ENCODE peak calls at places on chromosomes 4 and X, in nine cellular contexts. A, H, X, T, F, U, E, M and W are unnamed samples.
A peak's percentile ranks its signal among the peaks of the same experiment; 100 is the strongest.

GRCh38 chr4:181854142-181854541 is 389.1 kb upstream of the TENM3 start:
- DNase-seq in A (no peak), H (no peak), X (peak; percentile 85), T (no peak), F (no peak), U (no peak), E (no peak), M (no peak), W (no peak)

GRCh38 chr4:114271031-114271430 is 291.6 kb upstream of the ARSJ start:
- DNase-seq in A (no peak), H (no peak), X (no peak), T (no peak), F (peak; percentile 21), U (no peak), E (no peak), M (no peak), W (no peak)

GRCh38 chrX:821311-822178 is 191.0 kb downstream of the SHOX start:
- DNase-seq in A (no peak), H (no peak), X (no peak), T (no peak), F (no peak), U (no peak), E (no peak), M (no peak), W (no peak)

GRCh38 chr4:26141916-26142638 is 178.7 kb upstream of the RBPJ start:
- DNase-seq in A (peak; percentile 12), H (no peak), X (no peak), T (peak; percentile 38), F (no peak), U (peak; percentile 75), E (no peak), M (peak; percentile 41), W (no peak)

GRCh38 chrX:43860646-43861370 is 21.4 kb downstream of the MAOB start:
- DNase-seq in A (peak; percentile 39), H (no peak), X (peak; percentile 51), T (no peak), F (peak; percentile 77), U (no peak), E (no peak), M (no peak), W (no peak)

GRCh38 chr4:165765053-165765452 is 108.0 kb upstream of the TLL1 start:
- DNase-seq in A (no peak), H (no peak), X (peak; percentile 86), T (no peak), F (peak; percentile 79), U (no peak), E (no peak), M (no peak), W (no peak)

GRCh38 chr4:102438396-102438795 is 62.8 kb upstream of the NFKB1 start:
- DNase-seq in A (no peak), H (no peak), X (peak; percentile 45), T (no peak), F (peak; percentile 32), U (no peak), E (no peak), M (no peak), W (no peak)

GRCh38 chr4:94333864-94334263 is 8.8 kb downstream of the HPGDS start:
- DNase-seq in A (no peak), H (no peak), X (no peak), T (no peak), F (no peak), U (no peak), E (no peak), M (no peak), W (no peak)

GRCh38 chrX:108156934-108157466 is 65.4 kb downstream of the ATG4A start:
- DNase-seq in A (no peak), H (no peak), X (no peak), T (no peak), F (no peak), U (no peak), E (no peak), M (no peak), W (no peak)

GRCh38 chr4:9875516-9875915 is 94.1 kb downstream of the DRD5 start:
- DNase-seq in A (no peak), H (no peak), X (no peak), T (no peak), F (no peak), U (no peak), E (no peak), M (no peak), W (no peak)

GRCh38 chr4:176270669-176271068 is 1.6 kb upstream of the ASB5 start:
- DNase-seq in A (no peak), H (no peak), X (peak; percentile 98), T (no peak), F (peak; percentile 94), U (no peak), E (no peak), M (peak; percentile 24), W (peak; percentile 13)

GRCh38 chrX:350534-351321 is 32.1 kb upstream of the GTPBP6 start:
- DNase-seq in A (no peak), H (no peak), X (no peak), T (peak; percentile 12), F (no peak), U (peak; percentile 81), E (no peak), M (no peak), W (no peak)

GRCh38 chr4:17385403-17385802 is 126.5 kb downstream of the QDPR start:
- DNase-seq in A (peak; percentile 6), H (no peak), X (peak; percentile 9), T (no peak), F (no peak), U (no peak), E (no peak), M (peak; percentile 23), W (no peak)

GRCh38 chr4:185625503-185625902 is 90.2 kb upstream of the PDLIM3 start:
- DNase-seq in A (no peak), H (no peak), X (no peak), T (no peak), F (no peak), U (no peak), E (no peak), M (no peak), W (no peak)

GRCh38 chr4:2856266-2856665 is 12.6 kb downstream of the ADD1 start:
- DNase-seq in A (no peak), H (no peak), X (no peak), T (no peak), F (no peak), U (no peak), E (no peak), M (no peak), W (no peak)
- H3K4me1 ChIP-seq in A (peaks cover 82% of the 10 kb centered on the region), H (peaks cover 69% of the 10 kb centered on the region), X (no peaks in the 10 kb centered on the region), T (peaks cover 100% of the 10 kb centered on the region), F (no peaks in the 10 kb centered on the region), U (peaks cover 11% of the 10 kb centered on the region), E (peaks cover 56% of the 10 kb centered on the region), M (peaks cover 20% of the 10 kb centered on the region), W (no peaks in the 10 kb centered on the region)

GRCh38 chrX:40496728-40497127 is 84.0 kb upstream of the ATP6AP2 start:
- DNase-seq in A (peak; percentile 8), H (no peak), X (no peak), T (no peak), F (no peak), U (peak; percentile 58), E (no peak), M (peak; percentile 22), W (no peak)

GRCh38 chrX:40501456-40501855 is 79.3 kb upstream of the ATP6AP2 start:
- DNase-seq in A (no peak), H (no peak), X (no peak), T (no peak), F (no peak), U (no peak), E (no peak), M (no peak), W (no peak)

DNA sequence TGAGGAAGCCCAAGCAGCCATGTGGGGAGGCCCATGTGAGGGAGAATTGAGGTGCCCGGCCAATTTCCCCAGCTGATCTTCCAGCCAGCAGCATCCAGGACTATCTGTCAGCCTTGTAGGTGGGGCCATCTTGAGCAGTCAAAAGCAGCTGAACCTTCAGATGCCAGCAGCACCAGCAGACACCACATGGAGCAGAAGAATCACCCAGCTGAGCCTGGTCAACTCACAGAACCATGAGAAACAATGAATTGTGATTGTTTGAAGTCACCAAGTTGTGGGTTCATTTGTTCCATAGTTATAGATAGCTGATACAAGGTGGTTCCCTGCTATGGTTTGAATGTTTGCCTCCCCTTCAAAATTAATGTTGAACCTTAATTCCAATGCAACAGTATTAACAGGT is 85.1 kb upstream of the ATP6AP2 start:
- DNase-seq in A (no peak), H (no peak), X (no peak), T (no peak), F (no peak), U (no peak), E (no peak), M (no peak), W (no peak)
- H3K4me1 ChIP-seq in A (no peaks in the 10 kb centered on the region), H (no peaks in the 10 kb centered on the region), X (no peaks in the 10 kb centered on the region), T (peaks cover 2% of the 10 kb centered on the region), F (no peaks in the 10 kb centered on the region), U (peaks cover 2% of the 10 kb centered on the region), E (no peaks in the 10 kb centered on the region), M (no peaks in the 10 kb centered on the region), W (no peaks in the 10 kb centered on the region)

GRCh38 chrX:63747331-63747730 is 37.7 kb downstream of the ARHGEF9 start:
- DNase-seq in A (no peak), H (no peak), X (peak; percentile 42), T (no peak), F (no peak), U (no peak), E (no peak), M (no peak), W (no peak)
- H3K4me1 ChIP-seq in A (peaks cover 26% of the 10 kb centered on the region), H (peaks cover 41% of the 10 kb centered on the region), X (peaks cover 37% of the 10 kb centered on the region), T (peaks cover 82% of the 10 kb centered on the region), F (no peaks in the 10 kb centered on the region), U (peaks cover 11% of the 10 kb centered on the region), E (peaks cover 34% of the 10 kb centered on the region), M (no peaks in the 10 kb centered on the region), W (no peaks in the 10 kb centered on the region)

GRCh38 chr4:152431287-152431686 is 104.6 kb downstream of the FBXW7 start:
- DNase-seq in A (no peak), H (no peak), X (no peak), T (no peak), F (peak; percentile 9), U (no peak), E (no peak), M (no peak), W (no peak)

GRCh38 chr4:152434011-152434410 is 101.9 kb downstream of the FBXW7 start:
- DNase-seq in A (no peak), H (no peak), X (no peak), T (no peak), F (no peak), U (no peak), E (no peak), M (no peak), W (no peak)

GRCh38 chr4:152431784-152432183 is 104.1 kb downstream of the FBXW7 start:
- DNase-seq in A (no peak), H (no peak), X (no peak), T (no peak), F (no peak), U (no peak), E (no peak), M (no peak), W (no peak)

GRCh38 chr4:152427971-152428370 is 107.9 kb downstream of the FBXW7 start:
- DNase-seq in A (no peak), H (no peak), X (no peak), T (no peak), F (no peak), U (no peak), E (no peak), M (no peak), W (no peak)

DNA sequence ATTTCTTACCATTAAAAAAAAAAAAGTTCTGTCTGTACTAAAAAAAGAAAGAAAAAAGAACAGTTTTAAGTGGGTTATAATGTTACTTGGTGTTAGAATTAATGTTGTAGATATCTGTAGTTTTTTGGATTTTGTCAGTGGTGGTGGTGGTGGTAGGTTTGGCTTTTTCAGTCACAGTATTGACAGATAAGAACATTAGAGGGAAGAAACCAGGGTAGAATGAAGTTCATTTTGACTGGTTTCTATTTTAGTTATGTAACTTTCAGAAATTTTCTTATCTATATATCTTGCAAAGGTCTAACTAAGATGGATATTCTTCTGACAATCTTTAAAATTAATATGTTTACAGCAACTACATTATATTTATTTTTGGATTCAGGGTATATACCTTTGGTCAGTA is 105.4 kb downstream of the FBXW7 start:
- DNase-seq in A (no peak), H (no peak), X (no peak), T (no peak), F (no peak), U (no peak), E (no peak), M (no peak), W (no peak)
- H3K4me1 ChIP-seq in A (no peaks in the 10 kb centered on the region), H (no peaks in the 10 kb centered on the region), X (no peaks in the 10 kb centered on the region), T (peaks cover 9% of the 10 kb centered on the region), F (peaks cover 5% of the 10 kb centered on the region), U (no peaks in the 10 kb centered on the region), E (no peaks in the 10 kb centered on the region), M (no peaks in the 10 kb centered on the region), W (no peaks in the 10 kb centered on the region)